ENCODE peak calls at places on chromosomes 11 and 22, in seven cellular contexts. O, K, F, B, A, S and R are unnamed samples.

GRCh38 chr11:96390403-96390830 is 604 bp downstream of the JRKL start:
- DNase-seq in O (no peak), K (no peak), F (no peak), B (no peak), A (no peak), S (no peak), R (no peak)

GRCh38 chr11:115207166-115207591 is 297.0 kb downstream of the CADM1 start:
- DNase-seq in O (no peak), K (no peak), F (no peak), B (no peak), A (no peak), S (no peak), R (no peak)

GRCh38 chr11:65718964-65719492 is 1.6 kb downstream of the RNASEH2C start:
- DNase-seq in O (no peak), K (no peak), F (no peak), B (no peak), A (no peak), S (no peak), R (no peak)

GRCh38 chr22:21926728-21927127 is 25.9 kb downstream of the PPM1F start:
- DNase-seq in O (peak; percentile 59), K (no peak), F (no peak), B (no peak), A (no peak), S (no peak), R (no peak)

GRCh38 chr11:69915501-69916250 is 96.5 kb upstream of the FGF3 start:
- DNase-seq in O (peak; percentile 85), K (peak; percentile 82), F (peak; percentile 93), B (peak; percentile 56), A (peak; percentile 83), S (peak; percentile 13), R (peak; percentile 84)

GRCh38 chr22:44723801-44724200 is 21.8 kb downstream of the PRR5 start:
- DNase-seq in O (no peak), K (no peak), F (peak; percentile 58), B (no peak), A (peak; percentile 61), S (no peak), R (no peak)

GRCh38 chr11:69540118-69541000 is 58.9 kb downstream of the LINC01488 start:
- DNase-seq in O (no peak), K (peak; percentile 25), F (no peak), B (no peak), A (peak; percentile 60), S (no peak), R (no peak)

GRCh38 chr22:49964493-49965290 is 4.1 kb downstream of the PIM3 start:
- DNase-seq in O (no peak), K (peak; percentile 17), F (no peak), B (no peak), A (no peak), S (no peak), R (no peak)

GRCh38 chr22:48389916-48390315 is 1437.8 kb downstream of the BRD1 start:
- DNase-seq in O (no peak), K (no peak), F (no peak), B (no peak), A (no peak), S (no peak), R (no peak)

GRCh38 chr11:119783466-119784400 is 54.7 kb upstream of the NECTIN1 start:
- DNase-seq in O (no peak), K (no peak), F (no peak), B (no peak), A (no peak), S (no peak), R (no peak)

GRCh38 chr11:108697872-108698473 is 33.1 kb downstream of the DDX10 start:
- DNase-seq in O (peak; percentile 62), K (peak; percentile 20), F (peak; percentile 73), B (peak; percentile 8), A (peak; percentile 83), S (no peak), R (peak; percentile 51)

GRCh38 chr22:44479662-44480061 is 18.4 kb downstream of the RTL6 start:
- DNase-seq in O (peak; percentile 63), K (no peak), F (no peak), B (no peak), A (no peak), S (no peak), R (no peak)

GRCh38 chr11:113926273-113927183 is 21.9 kb downstream of the HTR3B start:
- DNase-seq in O (no peak), K (no peak), F (no peak), B (no peak), A (no peak), S (no peak), R (no peak)

GRCh38 chr11:31060880-31061279 is 308.7 kb downstream of the DCDC1 start:
- DNase-seq in O (peak; percentile 42), K (no peak), F (no peak), B (no peak), A (peak; percentile 33), S (no peak), R (peak; percentile 93)

GRCh38 chr11:110908401-110909106 is 196.3 kb upstream of the ARHGAP20 start:
- DNase-seq in O (no peak), K (no peak), F (no peak), B (no peak), A (no peak), S (no peak), R (no peak)

GRCh38 chr11:96143016-96143670 is 199.9 kb downstream of the MAML2 start:
- DNase-seq in O (no peak), K (no peak), F (no peak), B (no peak), A (no peak), S (no peak), R (no peak)

GRCh38 chr11:115221461-115222069 is 282.6 kb downstream of the CADM1 start:
- DNase-seq in O (no peak), K (no peak), F (no peak), B (no peak), A (no peak), S (no peak), R (no peak)

GRCh38 chr11:12757416-12757815 is 83.2 kb downstream of the TEAD1 start:
- DNase-seq in O (no peak), K (no peak), F (no peak), B (no peak), A (no peak), S (no peak), R (no peak)

GRCh38 chr11:46491661-46492331 is 100.2 kb upstream of the CHRM4 start:
- DNase-seq in O (no peak), K (no peak), F (no peak), B (no peak), A (no peak), S (no peak), R (no peak)

GRCh38 chr11:991711-992307 is 44.7 kb downstream of the MUC6 start:
- DNase-seq in O (no peak), K (no peak), F (no peak), B (no peak), A (no peak), S (no peak), R (no peak)

GRCh38 chr22:17319541-17319940 is 49.7 kb upstream of the CECR2 start:
- DNase-seq in O (no peak), K (no peak), F (no peak), B (no peak), A (no peak), S (no peak), R (peak; percentile 77)